ENCODE peak calls at places on chromosomes 3 and 15, in six cellular contexts. T is CD8-positive, alpha-beta T cell; K is PC-3; O is breast epithelium; C is cardiac muscle cell; Q is colonic mucosa. M is an unnamed sample.

GRCh38 chr3:84772841-84773240 is 185.9 kb upstream of the CADM2 start:
- DNase-seq in T (no peak), K (peak; percentile 47), O (no peak), C (no peak), Q (no peak), M (no peak)

GRCh38 chr3:49998326-49998725 is 58.4 kb downstream of the RBM6 start:
- DNase-seq in T (no peak), K (peak; percentile 83), O (no peak), C (no peak), Q (no peak), M (no peak)

GRCh38 chr15:89751748-89752147 is 699 bp upstream of the MESP1 start:
- DNase-seq in T (no peak), K (peak; percentile 89), O (peak; percentile 65), C (no peak), Q (no peak), M (no peak)

GRCh38 chr15:88695595-88696186 is 56.9 kb downstream of the ISG20 start:
- DNase-seq in T (no peak), K (no peak), O (no peak), C (no peak), Q (no peak), M (no peak)

GRCh38 chr15:86300371-86301106 is 220.9 kb downstream of the AGBL1 start:
- DNase-seq in T (no peak), K (peak; percentile 2), O (no peak), C (no peak), Q (no peak), M (no peak)

GRCh38 chr3:153182491-153182890 is 20.5 kb downstream of the RAP2B start:
- DNase-seq in T (no peak), K (no peak), O (no peak), C (no peak), Q (no peak), M (no peak)

GRCh38 chr15:76576526-76577279 is 240.1 kb downstream of the ISL2 start:
- DNase-seq in T (no peak), K (no peak), O (no peak), C (peak; percentile 39), Q (peak; percentile 83), M (peak; percentile 84)

GRCh38 chr3:107641572-107642307 is 119.0 kb downstream of the BBX start:
- DNase-seq in T (no peak), K (no peak), O (no peak), C (no peak), Q (no peak), M (no peak)

GRCh38 chr3:20060924-20061323 is 20.7 kb downstream of the KAT2B start:
- DNase-seq in T (no peak), K (peak; percentile 23), O (no peak), C (no peak), Q (no peak), M (no peak)

GRCh38 chr3:170257145-170257544 is 34.9 kb downstream of the PRKCI start:
- DNase-seq in T (no peak), K (no peak), O (no peak), C (no peak), Q (no peak), M (no peak)

GRCh38 chr3:24128195-24129005 is 183.3 kb downstream of the NR1D2 start:
- DNase-seq in T (no peak), K (peak; percentile 66), O (no peak), C (no peak), Q (no peak), M (peak; percentile 52)

GRCh38 chr3:70982700-70983140 is 600.8 kb downstream of the FOXP1 start:
- DNase-seq in T (no peak), K (peak; percentile 97), O (peak; percentile 80), C (no peak), Q (peak; percentile 34), M (peak; percentile 50)

GRCh38 chr3:141050576-141050912 is 603 bp upstream of the SPSB4 start:
- DNase-seq in T (no peak), K (no peak), O (no peak), C (no peak), Q (no peak), M (no peak)

GRCh38 chr3:21750831-21751391 is at the start of gene ZNF385D:
- DNase-seq in T (no peak), K (peak; percentile 73), O (peak; percentile 39), C (peak; percentile 88), Q (peak; percentile 15), M (peak; percentile 49)

GRCh38 chr3:157832588-157832987 is 273.6 kb downstream of the SHOX2 start:
- DNase-seq in T (no peak), K (no peak), O (no peak), C (no peak), Q (no peak), M (no peak)

GRCh38 chr15:89828324-89829145 is 13.9 kb upstream of the ANPEP start:
- DNase-seq in T (no peak), K (no peak), O (no peak), C (peak; percentile 56), Q (peak; percentile 53), M (peak; percentile 96)

GRCh38 chr15:67327312-67327711 is 72.7 kb downstream of the IQCH start:
- DNase-seq in T (no peak), K (no peak), O (no peak), C (no peak), Q (no peak), M (no peak)

GRCh38 chr15:83559310-83559966 is 94.5 kb upstream of the ADAMTSL3 start:
- DNase-seq in T (no peak), K (peak; percentile 87), O (peak; percentile 27), C (peak; percentile 76), Q (peak; percentile 46), M (peak; percentile 49)

GRCh38 chr3:141239551-141240281 is 8.1 kb downstream of the PXYLP1 start:
- DNase-seq in T (no peak), K (no peak), O (no peak), C (no peak), Q (no peak), M (peak; percentile 47)

GRCh38 chr3:183044547-183045229 is 54.6 kb downstream of the MCCC1 start:
- DNase-seq in T (no peak), K (no peak), O (no peak), C (no peak), Q (no peak), M (no peak)

GRCh38 chr3:195551381-195551978 is 8.4 kb upstream of the PPP1R2 start:
- DNase-seq in T (no peak), K (peak; percentile 16), O (no peak), C (no peak), Q (peak; percentile 54), M (no peak)

GRCh38 chr3:189824629-189825312 is 193.6 kb downstream of the TP63 start:
- DNase-seq in T (no peak), K (peak; percentile 91), O (no peak), C (no peak), Q (no peak), M (peak; percentile 74)

DNA sequence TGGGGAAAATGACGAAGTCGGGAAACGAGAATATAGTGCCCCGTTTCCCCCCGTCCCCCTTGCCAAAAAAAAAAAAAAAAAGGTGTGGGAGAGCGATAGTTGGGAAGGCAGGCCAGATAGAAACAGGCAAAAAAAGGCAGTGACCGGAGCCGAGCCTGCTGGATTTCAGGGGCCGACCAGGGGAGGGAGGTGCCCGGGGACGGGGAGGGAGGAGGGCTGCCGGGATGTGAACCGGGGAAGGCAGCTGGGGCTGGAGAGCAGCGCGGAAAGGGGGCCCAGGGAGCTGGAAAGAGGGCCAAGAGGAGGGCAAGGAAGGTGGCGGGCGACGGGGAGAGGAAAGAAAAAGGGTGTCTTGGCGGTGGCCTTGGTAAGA is 831 bp downstream of the LRRN1 start:
- DNase-seq in T (no peak), K (no peak), O (no peak), C (peak; percentile 32), Q (peak; percentile 20), M (no peak)
- H3K4me3 ChIP-seq in T (peak overlapping the region; percentile 81), K (no peak overlapping the region), O (peak overlapping the region; percentile 75), C (peak overlapping the region; percentile 49), Q (peak overlapping the region; percentile 43), M (no peak overlapping the region)

GRCh38 chr3:69145688-69146087 is 23.3 kb upstream of the LMOD3 start:
- DNase-seq in T (no peak), K (no peak), O (no peak), C (no peak), Q (no peak), M (no peak)
- H3K27me3 ChIP-seq in T (no peaks in the 10 kb centered on the region), K (no peaks in the 10 kb centered on the region), O (no peaks in the 10 kb centered on the region), C (no peaks in the 10 kb centered on the region), Q (no peaks in the 10 kb centered on the region), M (no peaks in the 10 kb centered on the region)

DNA sequence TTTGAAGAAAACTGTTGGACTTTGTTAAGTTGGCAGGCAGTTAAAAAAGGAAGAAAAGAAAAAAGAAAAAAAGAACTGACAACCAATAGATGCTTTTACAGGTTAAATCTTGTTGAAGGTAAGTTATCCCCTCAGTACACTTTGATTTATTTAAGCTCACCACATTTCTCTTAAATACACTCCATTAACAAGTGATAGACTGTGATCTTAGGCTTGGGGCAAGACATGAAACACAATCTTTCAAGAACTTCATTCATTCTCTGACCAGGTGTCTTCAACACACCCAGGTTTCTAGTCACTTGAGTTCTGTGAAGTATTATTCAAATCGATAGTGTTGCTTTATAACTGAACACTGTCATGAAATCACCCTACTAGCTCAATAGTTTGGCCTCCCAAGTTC is 751.9 kb downstream of the ROBO1 start:
- DNase-seq in T (no peak), K (no peak), O (no peak), C (no peak), Q (no peak), M (no peak)
- H3K4me3 ChIP-seq in T (no peak overlapping the region), K (peak overlapping the region; percentile 86), O (no peak overlapping the region), C (peak overlapping the region; percentile 83), Q (no peak overlapping the region), M (peak overlapping the region; percentile 33)

DNA sequence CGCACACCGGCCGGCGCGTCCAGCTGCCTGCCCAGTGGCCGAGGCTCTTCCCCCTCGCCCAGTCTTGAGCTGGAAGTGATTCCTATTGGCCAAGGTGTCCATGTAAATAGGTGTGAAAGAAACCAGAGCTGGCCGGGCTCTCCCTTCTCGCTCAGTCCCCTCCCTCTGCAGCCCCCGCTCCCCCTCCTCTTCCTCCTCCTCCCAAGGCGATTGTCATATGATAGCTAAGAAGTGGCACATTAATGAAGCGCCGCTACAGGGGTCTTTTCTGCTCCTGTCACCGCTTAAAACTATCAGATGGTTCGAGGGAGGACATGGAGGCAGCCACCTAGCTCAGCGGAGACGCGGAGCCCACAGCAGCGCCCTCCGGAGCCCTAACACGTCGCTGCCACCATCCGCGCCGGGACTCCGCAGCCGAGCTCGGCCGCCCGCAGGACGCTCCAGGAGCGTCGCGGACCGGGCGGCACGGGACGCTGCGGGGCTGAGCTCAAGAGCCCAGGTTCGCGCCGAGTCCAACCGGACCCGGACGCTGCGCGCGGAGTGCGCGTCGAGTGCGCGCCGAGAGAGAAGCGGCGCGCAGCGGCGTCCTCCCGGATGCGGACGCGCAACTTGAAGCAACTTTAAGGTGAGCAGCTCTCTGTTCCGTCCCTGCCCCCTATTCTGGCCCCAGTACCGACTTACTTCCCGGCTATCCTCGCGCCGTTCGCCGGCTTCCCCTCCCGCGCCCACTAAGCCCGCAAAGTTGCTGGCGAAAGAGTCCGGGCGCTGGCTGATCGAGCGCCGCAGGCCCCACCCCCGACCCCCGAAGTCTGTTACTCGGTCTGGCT is at the start of gene FOXB1:
- DNase-seq in T (no peak), K (no peak), O (no peak), C (peak; percentile 72), Q (no peak), M (no peak)
- H3K27me3 ChIP-seq in T (peaks cover 82% of the 10 kb centered on the region), K (peaks cover 67% of the 10 kb centered on the region), O (peaks cover 12% of the 10 kb centered on the region), C (peaks cover 100% of the 10 kb centered on the region), Q (peaks cover 97% of the 10 kb centered on the region), M (peaks cover 96% of the 10 kb centered on the region)

GRCh38 chr3:54445630-54446029 is 323.3 kb downstream of the CACNA2D3 start:
- DNase-seq in T (no peak), K (no peak), O (no peak), C (no peak), Q (no peak), M (peak; percentile 27)
- H3K4me3 ChIP-seq in T (no peak overlapping the region), K (no peak overlapping the region), O (no peak overlapping the region), C (no peak overlapping the region), Q (no peak overlapping the region), M (no peak overlapping the region)